ENCODE peak calls at places on chromosomes 5 and 9, in nine cellular contexts. One of them, this sample, is unnamed.
A peak's percentile ranks its signal among the peaks of the same experiment; 100 is the strongest.

GRCh38 chr9:92176068-92176799 is 61.0 kb upstream of the SPTLC1 start:
- DNase-seq in AG09309: no peak
- DNase-seq in stimulated activated naive B cell treated with anti-CD40 and anti-IgM and Interleukin-4, amounts not matched to agents 10 μg/mL and 1 μg/mL and 100 μg/mL, for 72 hours: no peak
- DNase-seq in effector memory CD4-positive, alpha-beta T cell: no peak
- DNase-seq in Daoy: no peak
- DNase-seq in NCI-H2081: no peak
- DNase-seq in iris pigment epithelial cell: peak; percentile 11
- DNase-seq in activated CD4-positive, alpha-beta T cell treated with anti-CD3 and anti-CD28 coated beads, Interleukin-2, amount 10 ng/mL, durations not matched to agents 7 days and 5 days: no peak
- DNase-seq in tibial nerve: no peak
- DNase-seq in this sample: no peak

GRCh38 chr5:31193591-31194457 is at the start of gene CDH6:
- DNase-seq in Daoy: peak; percentile 7
- DNase-seq in activated CD4-positive, alpha-beta T cell treated with anti-CD3 and anti-CD28 coated beads, Interleukin-2, amount 10 ng/mL, durations not matched to agents 7 days and 5 days: no peak
- DNase-seq in tibial nerve: no peak
- DNase-seq in AG09309: no peak
- DNase-seq in stimulated activated naive B cell treated with anti-CD40 and anti-IgM and Interleukin-4, amounts not matched to agents 10 μg/mL and 1 μg/mL and 100 μg/mL, for 72 hours: no peak
- DNase-seq in NCI-H2081: peak; percentile 90
- DNase-seq in effector memory CD4-positive, alpha-beta T cell: no peak
- DNase-seq in iris pigment epithelial cell: peak; percentile 47
- DNase-seq in this sample: peak; percentile 21

GRCh38 chr9:17942498-17942897 is 363.6 kb downstream of the SH3GL2 start:
- DNase-seq in AG09309: no peak
- DNase-seq in Daoy: no peak
- DNase-seq in tibial nerve: no peak
- DNase-seq in iris pigment epithelial cell: no peak
- DNase-seq in stimulated activated naive B cell treated with anti-CD40 and anti-IgM and Interleukin-4, amounts not matched to agents 10 μg/mL and 1 μg/mL and 100 μg/mL, for 72 hours: no peak
- DNase-seq in effector memory CD4-positive, alpha-beta T cell: no peak
- DNase-seq in NCI-H2081: peak; percentile 32
- DNase-seq in activated CD4-positive, alpha-beta T cell treated with anti-CD3 and anti-CD28 coated beads, Interleukin-2, amount 10 ng/mL, durations not matched to agents 7 days and 5 days: no peak
- DNase-seq in this sample: no peak

GRCh38 chr5:143142596-143143435 is 260.7 kb downstream of the NR3C1 start:
- DNase-seq in activated CD4-positive, alpha-beta T cell treated with anti-CD3 and anti-CD28 coated beads, Interleukin-2, amount 10 ng/mL, durations not matched to agents 7 days and 5 days: no peak
- DNase-seq in iris pigment epithelial cell: peak; percentile 69
- DNase-seq in stimulated activated naive B cell treated with anti-CD40 and anti-IgM and Interleukin-4, amounts not matched to agents 10 μg/mL and 1 μg/mL and 100 μg/mL, for 72 hours: no peak
- DNase-seq in tibial nerve: peak; percentile 25
- DNase-seq in AG09309: peak; percentile 88
- DNase-seq in NCI-H2081: peak; percentile 77
- DNase-seq in effector memory CD4-positive, alpha-beta T cell: no peak
- DNase-seq in Daoy: peak; percentile 86
- DNase-seq in this sample: peak; percentile 69

GRCh38 chr5:175752826-175753535 is 95.1 kb downstream of the HRH2 start:
- DNase-seq in tibial nerve: no peak
- DNase-seq in Daoy: peak; percentile 53
- DNase-seq in AG09309: no peak
- DNase-seq in effector memory CD4-positive, alpha-beta T cell: no peak
- DNase-seq in iris pigment epithelial cell: no peak
- DNase-seq in stimulated activated naive B cell treated with anti-CD40 and anti-IgM and Interleukin-4, amounts not matched to agents 10 μg/mL and 1 μg/mL and 100 μg/mL, for 72 hours: no peak
- DNase-seq in activated CD4-positive, alpha-beta T cell treated with anti-CD3 and anti-CD28 coated beads, Interleukin-2, amount 10 ng/mL, durations not matched to agents 7 days and 5 days: no peak
- DNase-seq in NCI-H2081: no peak
- DNase-seq in this sample: no peak

GRCh38 chr9:77712533-77713130 is 64.5 kb upstream of the GNA14 start:
- DNase-seq in effector memory CD4-positive, alpha-beta T cell: no peak
- DNase-seq in stimulated activated naive B cell treated with anti-CD40 and anti-IgM and Interleukin-4, amounts not matched to agents 10 μg/mL and 1 μg/mL and 100 μg/mL, for 72 hours: no peak
- DNase-seq in activated CD4-positive, alpha-beta T cell treated with anti-CD3 and anti-CD28 coated beads, Interleukin-2, amount 10 ng/mL, durations not matched to agents 7 days and 5 days: no peak
- DNase-seq in tibial nerve: no peak
- DNase-seq in Daoy: peak; percentile 66
- DNase-seq in AG09309: peak; percentile 35
- DNase-seq in NCI-H2081: no peak
- DNase-seq in iris pigment epithelial cell: peak; percentile 96
- DNase-seq in this sample: no peak

GRCh38 chr5:175003531-175003930 is 279.1 kb downstream of the MSX2 start:
- DNase-seq in Daoy: no peak
- DNase-seq in activated CD4-positive, alpha-beta T cell treated with anti-CD3 and anti-CD28 coated beads, Interleukin-2, amount 10 ng/mL, durations not matched to agents 7 days and 5 days: no peak
- DNase-seq in stimulated activated naive B cell treated with anti-CD40 and anti-IgM and Interleukin-4, amounts not matched to agents 10 μg/mL and 1 μg/mL and 100 μg/mL, for 72 hours: no peak
- DNase-seq in tibial nerve: no peak
- DNase-seq in iris pigment epithelial cell: no peak
- DNase-seq in NCI-H2081: no peak
- DNase-seq in effector memory CD4-positive, alpha-beta T cell: no peak
- DNase-seq in AG09309: no peak
- DNase-seq in this sample: no peak

GRCh38 chr5:79069488-79070001 is at the start of the genes BHMT2 and DMGDH:
- DNase-seq in AG09309: no peak
- DNase-seq in Daoy: peak; percentile 62
- DNase-seq in iris pigment epithelial cell: peak; percentile 66
- DNase-seq in tibial nerve: no peak
- DNase-seq in stimulated activated naive B cell treated with anti-CD40 and anti-IgM and Interleukin-4, amounts not matched to agents 10 μg/mL and 1 μg/mL and 100 μg/mL, for 72 hours: no peak
- DNase-seq in effector memory CD4-positive, alpha-beta T cell: no peak
- DNase-seq in activated CD4-positive, alpha-beta T cell treated with anti-CD3 and anti-CD28 coated beads, Interleukin-2, amount 10 ng/mL, durations not matched to agents 7 days and 5 days: no peak
- DNase-seq in NCI-H2081: peak; percentile 47
- DNase-seq in this sample: peak; percentile 22

GRCh38 chr5:134524826-134525686 is at the start of gene JADE2:
- DNase-seq in effector memory CD4-positive, alpha-beta T cell: peak; percentile 76
- DNase-seq in activated CD4-positive, alpha-beta T cell treated with anti-CD3 and anti-CD28 coated beads, Interleukin-2, amount 10 ng/mL, durations not matched to agents 7 days and 5 days: peak; percentile 79
- DNase-seq in tibial nerve: peak; percentile 64
- DNase-seq in Daoy: peak; percentile 69
- DNase-seq in AG09309: no peak
- DNase-seq in stimulated activated naive B cell treated with anti-CD40 and anti-IgM and Interleukin-4, amounts not matched to agents 10 μg/mL and 1 μg/mL and 100 μg/mL, for 72 hours: peak; percentile 84
- DNase-seq in NCI-H2081: peak; percentile 3
- DNase-seq in iris pigment epithelial cell: peak; percentile 78
- DNase-seq in this sample: no peak

GRCh38 chr5:15502208-15502607 is 2.2 kb downstream of the FBXL7 start:
- DNase-seq in iris pigment epithelial cell: peak; percentile 65
- DNase-seq in stimulated activated naive B cell treated with anti-CD40 and anti-IgM and Interleukin-4, amounts not matched to agents 10 μg/mL and 1 μg/mL and 100 μg/mL, for 72 hours: no peak
- DNase-seq in tibial nerve: no peak
- DNase-seq in effector memory CD4-positive, alpha-beta T cell: no peak
- DNase-seq in AG09309: no peak
- DNase-seq in activated CD4-positive, alpha-beta T cell treated with anti-CD3 and anti-CD28 coated beads, Interleukin-2, amount 10 ng/mL, durations not matched to agents 7 days and 5 days: no peak
- DNase-seq in NCI-H2081: no peak
- DNase-seq in Daoy: peak; percentile 29
- DNase-seq in this sample: no peak

This sample was measured in stromal cell of bone marrow.